ENCODE peak calls at places on chromosome 10, in five cellular contexts. S is epithelial cell of proximal tubule; J is HT1080; Q is activated CD8-positive, alpha-beta memory T cell treated with anti-CD3 and anti-CD28 coated beads for 4 hours; U is activated T-cell treated with anti-CD3 and anti-CD28 coated beads, Interleukin-2, amount 50 U/mL, for 72 hours. C is an unnamed sample.
A peak's percentile ranks its signal among the peaks of the same experiment; 100 is the strongest.

GRCh38 chr10:56547163-56547562 is 186.1 kb upstream of the ZWINT start:
- DNase-seq in U (no peak), S (no peak), J (no peak), Q (no peak), C (no peak)

GRCh38 chr10:125820705-125821104 is 2.4 kb downstream of the UROS start:
- DNase-seq in U (no peak), Q (no peak), S (no peak), J (no peak), C (no peak)

GRCh38 chr10:31770307-31770902 is 158.2 kb downstream of the ARHGAP12 start:
- DNase-seq in S (no peak), J (no peak), U (peak; percentile 57), Q (peak; percentile 17), C (no peak)

GRCh38 chr10:31808258-31809218 is 120.1 kb downstream of the ARHGAP12 start:
- DNase-seq in J (peak; percentile 52), S (peak; percentile 13), Q (no peak), U (peak; percentile 8), C (peak; percentile 82)

GRCh38 chr10:124697443-124697836 is 46.7 kb downstream of the FAM53B start:
- DNase-seq in J (no peak), S (no peak), Q (no peak), U (no peak), C (no peak)

GRCh38 chr10:104120061-104120460 is 1.9 kb upstream of the SFR1 start:
- DNase-seq in S (no peak), U (no peak), J (no peak), Q (no peak), C (no peak)

GRCh38 chr10:99976886-99977391 is 32.8 kb downstream of the DNMBP start:
- DNase-seq in Q (no peak), J (peak; percentile 95), S (peak; percentile 77), U (no peak), C (peak; percentile 76)

GRCh38 chr10:96488161-96488935 is 25.4 kb downstream of the TLL2 start:
- DNase-seq in Q (no peak), S (no peak), U (no peak), J (peak; percentile 61), C (no peak)

GRCh38 chr10:82228701-82229100 is 353.7 kb downstream of the NRG3 start:
- DNase-seq in S (peak; percentile 36), J (no peak), U (no peak), Q (no peak), C (no peak)

GRCh38 chr10:89042547-89042946 is 51.9 kb downstream of the FAS start:
- DNase-seq in U (no peak), Q (no peak), J (no peak), S (no peak), C (no peak)

GRCh38 chr10:97124211-97124610 is 61.5 kb downstream of the SLIT1 start:
- DNase-seq in U (no peak), J (no peak), S (no peak), Q (no peak), C (no peak)

GRCh38 chr10:30788307-30788706 is 158.8 kb upstream of the LYZL2 start:
- DNase-seq in J (peak; percentile 43), Q (no peak), U (no peak), S (no peak), C (no peak)

GRCh38 chr10:23918839-23919238 is 290.1 kb upstream of the KIAA1217 start:
- DNase-seq in U (no peak), Q (no peak), S (peak; percentile 7), J (peak; percentile 49), C (no peak)

GRCh38 chr10:98402931-98403717 is 11.9 kb downstream of the PYROXD2 start:
- DNase-seq in U (no peak), J (no peak), S (no peak), Q (no peak), C (no peak)

GRCh38 chr10:35328404-35329037 is 7.8 kb upstream of the CCNY start:
- DNase-seq in S (no peak), J (peak; percentile 71), U (no peak), Q (no peak), C (no peak)

GRCh38 chr10:3481496-3481895 is 303.5 kb downstream of the KLF6 start:
- DNase-seq in J (no peak), Q (no peak), U (no peak), S (no peak), C (no peak)

GRCh38 chr10:71014021-71014782 is 125.8 kb upstream of the PCBD1 start:
- DNase-seq in U (no peak), Q (no peak), S (no peak), J (no peak), C (no peak)

GRCh38 chr10:50386992-50387735 is 135.8 kb upstream of the ASAH2 start:
- DNase-seq in U (no peak), Q (no peak), S (no peak), J (no peak), C (no peak)

GRCh38 chr10:128242641-128243040 is 116.4 kb upstream of the MKI67 start:
- DNase-seq in S (no peak), U (no peak), J (peak; percentile 38), Q (no peak), C (no peak)